ENCODE peak calls at places on chromosomes 13 and 19, in four cellular contexts. X is lower lobe of right lung, S is Panc1, O is right cardiac atrium. H is an unnamed sample. For H3K4me1, the result is how much of the 10 kb centered on the place peaks cover.

GRCh38 chr13:99297330-99297729 is 9.9 kb downstream of the GPR183 start:
- ATAC-seq in X (no peak), S (no peak), O (no peak), H (no peak)

GRCh38 chr13:111049791-111050538 is 65.1 kb upstream of the ARHGEF7 start:
- ATAC-seq in X (peak), S (no peak), O (peak), H (no peak)

GRCh38 chr13:73870970-73871935 is 263.0 kb downstream of the KLF12 start:
- ATAC-seq in X (no peak), S (no peak), O (peak), H (peak)

GRCh38 chr13:82938644-82939043 is 943.6 kb downstream of the SLITRK1 start:
- ATAC-seq in X (peak), S (no peak), O (no peak), H (no peak)

GRCh38 chr19:1172353-1173159 is 1.5 kb downstream of the SBNO2 start:
- ATAC-seq in X (peak), S (no peak), O (peak), H (peak)

GRCh38 chr19:2312819-2313501 is 5.0 kb upstream of the LINGO3 start:
- ATAC-seq in X (no peak), S (no peak), O (no peak), H (no peak)

GRCh38 chr19:45638930-45639729 is at the start of gene EML2:
- ATAC-seq in X (peak), S (peak), O (peak), H (peak)

GRCh38 chr19:49824662-49825061 is 6.6 kb downstream of the MED25 start:
- ATAC-seq in X (no peak), S (no peak), O (no peak), H (no peak)

GRCh38 chr19:19599190-19599535 is 19.3 kb downstream of the PBX4 start:
- ATAC-seq in X (no peak), S (no peak), O (no peak), H (no peak)

GRCh38 chr13:44768233-44768632 is 192.1 kb upstream of the TSC22D1 start:
- ATAC-seq in X (no peak), S (no peak), O (no peak), H (no peak)

GRCh38 chr19:7605490-7606222 is 10.0 kb downstream of the CAMSAP3 start:
- ATAC-seq in X (peak), S (peak), O (no peak), H (no peak)
- H3K4me1 ChIP-seq in X (under half), S (under half), O (under half), H (under half)

DNA sequence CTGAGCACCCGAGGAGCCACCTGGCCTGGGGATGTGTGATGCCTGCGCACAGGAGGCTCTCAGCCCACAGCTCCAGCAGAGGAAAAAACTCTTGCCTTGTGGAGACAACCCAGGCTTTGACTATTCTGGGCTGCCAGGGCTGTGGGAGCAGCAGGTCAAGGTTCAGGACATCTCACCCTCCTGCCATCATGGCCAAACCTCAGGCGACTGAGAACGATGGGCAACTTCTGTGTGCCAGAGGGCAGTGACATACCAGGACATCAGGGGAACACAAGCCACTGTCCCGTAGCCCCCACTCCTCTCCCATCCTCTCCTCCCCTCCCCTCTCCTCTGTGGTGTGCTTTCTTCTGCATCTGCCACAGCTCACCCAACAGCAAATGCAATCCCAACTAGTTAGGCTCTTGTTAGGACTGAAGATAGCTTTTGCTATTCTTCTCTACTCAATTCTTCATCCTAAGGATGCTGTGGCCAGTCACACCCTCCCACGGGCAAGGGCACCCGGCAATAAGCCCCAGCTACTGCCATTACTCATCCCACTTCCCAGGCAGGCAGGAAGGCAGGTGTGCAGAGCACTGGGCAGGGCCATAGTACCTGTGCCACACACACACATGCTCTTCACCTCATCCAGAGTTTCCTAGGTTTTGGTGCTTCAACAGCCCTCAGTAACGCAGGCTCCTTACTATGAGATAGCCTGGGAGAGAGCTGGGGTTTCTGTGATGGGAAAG is 16.8 kb downstream of the ELL start:
- ATAC-seq in X (no peak), S (no peak), O (no peak), H (no peak)
- H3K4me1 ChIP-seq in X (half or more), S (under half), O (half or more), H (half or more)

DNA sequence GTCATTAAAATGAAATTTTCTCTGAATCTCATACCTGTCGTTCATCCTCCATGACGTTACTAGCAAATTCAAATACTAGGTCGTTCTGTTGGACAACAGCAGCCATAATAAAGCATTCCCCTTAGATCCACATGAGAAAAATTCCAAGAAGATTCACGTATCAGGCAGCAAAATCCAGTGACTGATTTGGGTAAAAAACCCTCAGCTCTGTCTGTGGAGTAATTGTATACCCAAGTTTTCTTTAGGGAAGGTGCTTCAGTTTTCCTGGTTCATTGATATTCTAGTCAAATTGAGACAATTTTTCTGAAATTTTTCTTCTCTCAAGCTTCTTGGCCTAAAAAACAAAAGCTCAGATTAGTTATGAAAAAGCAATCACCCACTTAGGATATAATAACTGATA is 37.2 kb downstream of the ELF1 start:
- ATAC-seq in X (no peak), S (no peak), O (no peak), H (no peak)
- H3K4me1 ChIP-seq in X (half or more), S (under half), O (under half), H (under half)

GRCh38 chr19:51691122-51692064 is 1.7 kb upstream of the SPACA6 start:
- ATAC-seq in X (no peak), S (no peak), O (no peak), H (no peak)
- H3K4me1 ChIP-seq in X (under half), S (under half), O (under half), H (under half)

GRCh38 chr13:30466358-30466714 is 600 bp upstream of the HMGB1 start:
- ATAC-seq in X (no peak), S (peak), O (no peak), H (no peak)

GRCh38 chr13:30466841-30467252 is 1.1 kb upstream of the HMGB1 start:
- ATAC-seq in X (no peak), S (no peak), O (no peak), H (no peak)

GRCh38 chr13:30464496-30465351 is 1.0 kb downstream of the HMGB1 start:
- ATAC-seq in X (peak), S (peak), O (peak), H (peak)

GRCh38 chr13:30465541-30466357 is at the start of gene HMGB1:
- ATAC-seq in X (peak), S (peak), O (peak), H (peak)

GRCh38 chr13:30463820-30464495 is 1.8 kb downstream of the HMGB1 start:
- ATAC-seq in X (peak), S (peak), O (peak), H (peak)
- H3K4me1 ChIP-seq in X (under half), S (under half), O (under half), H (under half)

DNA sequence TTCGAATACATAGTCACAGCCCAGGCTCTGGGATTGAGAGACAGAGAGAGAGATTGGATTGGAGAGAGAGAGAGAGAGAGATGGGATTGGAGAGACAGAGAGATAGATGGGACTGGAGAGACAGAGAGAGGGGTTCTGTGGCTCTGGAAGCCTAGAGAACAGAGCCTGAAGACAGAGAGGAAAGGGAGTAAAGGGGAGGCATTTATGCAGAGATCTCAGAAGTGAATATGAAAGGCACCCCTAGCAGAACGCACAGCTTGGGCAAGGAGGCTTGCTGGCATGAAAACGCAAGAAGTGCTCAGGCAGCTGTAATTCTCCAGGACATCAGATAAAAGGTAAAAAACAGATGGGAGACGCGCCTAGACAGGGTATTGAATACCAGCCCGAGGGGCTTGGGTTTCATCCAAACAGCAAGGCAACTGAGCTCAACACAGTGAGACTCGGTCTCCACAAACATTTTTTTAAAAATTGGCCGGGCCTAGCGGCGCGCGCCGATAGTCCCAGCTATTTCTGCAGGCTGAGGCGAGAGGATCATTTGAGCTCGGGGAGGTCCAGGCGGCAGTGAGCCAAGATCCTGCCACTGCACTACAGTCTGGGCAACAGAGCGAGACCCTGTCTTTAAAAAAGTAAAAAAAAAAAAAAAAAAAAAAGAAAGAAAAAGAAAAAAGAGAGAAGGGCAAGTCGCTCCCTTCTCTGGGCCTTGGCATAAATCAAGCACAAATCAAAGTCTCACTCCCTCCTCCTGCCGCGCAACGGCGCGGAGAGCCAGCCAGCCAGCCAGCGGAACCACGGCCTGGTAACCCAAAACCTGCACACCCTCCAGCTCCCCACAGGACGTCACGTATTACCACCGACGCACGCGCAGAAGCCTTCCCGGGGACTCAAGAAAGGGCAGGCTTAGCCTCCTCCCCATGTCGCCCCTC is 769 bp upstream of the PPP2R1A start:
- ATAC-seq in X (peak), S (no peak), O (peak), H (peak)
- H3K4me1 ChIP-seq in X (under half), S (under half), O (under half), H (half or more)

DNA sequence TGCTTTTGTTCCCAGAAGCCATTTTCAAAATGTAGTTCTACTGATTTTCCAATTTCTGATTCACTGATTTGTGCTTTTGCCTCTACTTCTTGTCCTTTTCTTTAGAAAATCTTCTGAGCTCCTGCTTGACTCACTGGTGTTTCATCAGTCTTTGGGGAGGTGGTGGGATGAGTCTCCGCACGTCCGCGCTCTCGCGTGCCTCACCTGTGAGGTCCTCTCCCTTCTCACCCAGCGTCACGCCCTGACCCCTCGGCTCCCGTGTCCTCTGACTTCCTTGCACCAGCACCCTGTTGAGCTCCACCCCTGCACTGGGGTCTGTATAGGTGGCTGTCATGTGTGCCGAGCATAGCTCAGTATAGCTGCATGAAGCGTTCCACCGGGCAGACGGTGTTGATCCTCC is 52.7 kb upstream of the MCF2L start:
- ATAC-seq in X (peak), S (no peak), O (peak), H (no peak)
- H3K4me1 ChIP-seq in X (under half), S (under half), O (under half), H (under half)

H was measured in gastroesophageal sphincter.